ENCODE peak calls at places on chromosome 14, in nine cellular contexts. Q is thoracic aorta, G is cardiac muscle cell, U is WERI-Rb-1, S is left ventricle myocardium inferior, T is GM23338, J is astrocyte of the spinal cord, B is AG09309, A is fibroblast of mammary gland. R is an unnamed sample.

GRCh38 chr14:34733245-34733644 is 18.9 kb upstream of the CFL2 start:
- DNase-seq in Q (no peak), G (no peak), U (no peak), S (no peak), T (no peak), J (peak), B (no peak), A (no peak), R (peak)

GRCh38 chr14:34356267-34356660 is 105.8 kb downstream of the SPTSSA start:
- DNase-seq in Q (no peak), G (no peak), U (no peak), S (no peak), T (no peak), J (no peak), B (no peak), A (peak), R (peak)

GRCh38 chr14:79543966-79544365 is 667.3 kb downstream of the DIO2 start:
- DNase-seq in Q (no peak), G (peak), U (peak), S (no peak), T (peak), J (peak), B (no peak), A (peak), R (peak)

GRCh38 chr14:69600304-69600891 is 11.0 kb upstream of the SUSD6 start:
- DNase-seq in Q (no peak), G (no peak), U (no peak), S (no peak), T (no peak), J (no peak), B (no peak), A (no peak), R (no peak)

GRCh38 chr14:48955857-48956256 is 630.3 kb downstream of the RPS29 start:
- DNase-seq in Q (no peak), G (no peak), U (no peak), S (no peak), T (no peak), J (no peak), B (no peak), A (no peak), R (no peak)

GRCh38 chr14:67357583-67358354 is 1.8 kb downstream of the ATP6V1D start:
- DNase-seq in Q (no peak), G (no peak), U (no peak), S (no peak), T (no peak), J (no peak), B (no peak), A (peak), R (no peak)

GRCh38 chr14:95273041-95273978 is 46.4 kb downstream of the CLMN start:
- DNase-seq in Q (no peak), G (no peak), U (no peak), S (no peak), T (no peak), J (no peak), B (no peak), A (peak), R (no peak)

GRCh38 chr14:75559451-75560187 is 18.8 kb upstream of the FLVCR2 start:
- DNase-seq in Q (no peak), G (no peak), U (no peak), S (no peak), T (no peak), J (peak), B (peak), A (peak), R (peak)

GRCh38 chr14:94328196-94328595 is 5.1 kb upstream of the SERPINA6 start:
- DNase-seq in Q (no peak), G (no peak), U (no peak), S (no peak), T (no peak), J (no peak), B (no peak), A (no peak), R (no peak)

GRCh38 chr14:51884086-51884927 is 23.9 kb downstream of the GNG2 start:
- DNase-seq in Q (no peak), G (no peak), U (no peak), S (no peak), T (no peak), J (peak), B (peak), A (peak), R (peak)

GRCh38 chr14:94653321-94653720 is 41.1 kb downstream of the SERPINA3 start:
- DNase-seq in Q (no peak), G (no peak), U (no peak), S (no peak), T (no peak), J (no peak), B (no peak), A (no peak), R (no peak)

GRCh38 chr14:105154476-105154871 is 14.1 kb downstream of the JAG2 start:
- DNase-seq in Q (no peak), G (no peak), U (no peak), S (no peak), T (no peak), J (no peak), B (no peak), A (no peak), R (no peak)

GRCh38 chr14:63727231-63727735 is 582 bp downstream of the SGPP1 start:
- DNase-seq in Q (no peak), G (peak), U (peak), S (peak), T (peak), J (peak), B (no peak), A (peak), R (peak)

GRCh38 chr14:66069830-66070541 is 416.2 kb upstream of the CCDC196 start:
- DNase-seq in Q (no peak), G (no peak), U (no peak), S (no peak), T (no peak), J (no peak), B (no peak), A (no peak), R (no peak)

GRCh38 chr14:55438066-55438683 is 2.2 kb downstream of the TBPL2 start:
- DNase-seq in Q (no peak), G (peak), U (peak), S (no peak), T (peak), J (peak), B (peak), A (peak), R (peak)

GRCh38 chr14:63578300-63578699 is 35.1 kb upstream of the PPP2R5E start:
- DNase-seq in Q (no peak), G (no peak), U (no peak), S (no peak), T (no peak), J (no peak), B (no peak), A (peak), R (no peak)

GRCh38 chr14:31439554-31439953 is 17.8 kb downstream of the DTD2 start:
- DNase-seq in Q (no peak), G (no peak), U (no peak), S (no peak), T (no peak), J (peak), B (no peak), A (no peak), R (no peak)

GRCh38 chr14:54423991-54424390 is 17.2 kb downstream of the CNIH1 start:
- DNase-seq in Q (no peak), G (no peak), U (no peak), S (no peak), T (no peak), J (no peak), B (no peak), A (no peak), R (no peak)

GRCh38 chr14:66121859-66122258 is 364.3 kb upstream of the CCDC196 start:
- DNase-seq in Q (no peak), G (no peak), U (peak), S (no peak), T (peak), J (no peak), B (no peak), A (no peak), R (no peak)

GRCh38 chr14:79279645-79280399 is 931.5 kb downstream of the DIO2 start:
- DNase-seq in Q (no peak), G (peak), U (peak), S (no peak), T (peak), J (no peak), B (no peak), A (peak), R (no peak)

GRCh38 chr14:35196571-35196970 is 74.2 kb downstream of the PRORP start:
- DNase-seq in Q (no peak), G (no peak), U (no peak), S (no peak), T (no peak), J (no peak), B (no peak), A (peak), R (no peak)

GRCh38 chr14:24317141-24317927 is 6.0 kb downstream of the LTB4R start:
- DNase-seq in Q (no peak), G (no peak), U (no peak), S (no peak), T (no peak), J (no peak), B (no peak), A (peak), R (no peak)

GRCh38 chr14:96038558-96038919 is 623 bp upstream of the C14orf132 start:
- DNase-seq in Q (no peak), G (no peak), U (no peak), S (no peak), T (peak), J (no peak), B (no peak), A (peak), R (no peak)

GRCh38 chr14:43765474-43765873 is 741.6 kb downstream of the FSCB start:
- DNase-seq in Q (no peak), G (no peak), U (no peak), S (no peak), T (no peak), J (peak), B (no peak), A (no peak), R (no peak)

GRCh38 chr14:39641224-39641623 is 209.0 kb upstream of the FBXO33 start:
- DNase-seq in Q (no peak), G (no peak), U (no peak), S (no peak), T (no peak), J (no peak), B (no peak), A (no peak), R (no peak)

GRCh38 chr14:106268013-106268727 is 741.8 kb downstream of the TMEM121 start:
- DNase-seq in Q (no peak), G (no peak), U (peak), S (no peak), T (no peak), J (no peak), B (no peak), A (no peak), R (no peak)

GRCh38 chr14:22976620-22977433 is 5.5 kb downstream of the AJUBA start:
- DNase-seq in Q (no peak), G (peak), U (peak), S (no peak), T (peak), J (peak), B (no peak), A (peak), R (peak)
- TF ChIP-seq CTCF in Q (no peak), G (no peak), U (no peak), S (no peak), T (no peak), J (no peak), B (no peak), A (no peak), R (no peak)

DNA sequence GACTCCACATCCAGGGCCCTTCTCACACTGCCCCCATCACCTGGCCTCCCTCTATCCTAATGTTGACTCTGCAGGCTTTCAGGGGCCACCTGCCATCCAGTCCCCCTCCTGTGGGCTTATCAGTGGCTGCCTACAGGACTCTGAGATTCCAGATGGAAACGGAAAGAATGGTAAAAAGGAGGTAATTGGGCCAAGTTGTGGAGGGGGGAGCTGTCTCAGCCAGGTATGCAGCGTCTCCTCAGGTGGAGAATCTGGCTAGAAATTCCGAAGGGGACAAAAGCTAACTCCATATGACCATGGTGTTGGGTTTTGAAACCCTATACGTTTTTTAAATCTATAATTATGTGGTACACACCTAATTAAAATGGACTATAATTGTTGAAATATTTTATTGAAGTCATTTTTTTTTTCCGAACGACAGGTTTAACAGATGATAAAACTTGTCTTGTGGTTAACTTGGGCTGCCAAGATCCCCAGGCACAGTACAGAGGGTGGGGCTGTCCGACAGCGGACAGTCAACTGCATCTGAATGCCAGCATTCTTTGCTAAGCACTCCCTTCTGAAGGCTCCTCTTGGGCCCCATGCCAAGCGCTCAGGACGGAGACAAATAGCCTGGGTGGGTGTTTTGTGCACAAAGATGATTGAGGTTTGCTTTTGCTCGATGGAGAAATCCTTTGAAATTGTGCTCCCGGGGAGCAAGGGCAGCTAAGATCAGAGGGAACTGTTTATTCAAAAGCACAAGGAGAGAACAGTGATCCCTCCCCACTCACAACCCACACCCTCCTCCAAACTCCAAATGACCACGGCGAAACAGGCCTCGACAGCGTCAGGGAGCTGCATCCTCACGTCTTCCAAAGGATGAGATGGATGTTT is 365.6 kb downstream of the BCL11B start:
- DNase-seq in Q (no peak), G (peak), U (no peak), S (no peak), T (no peak), J (peak), B (no peak), A (peak), R (no peak)
- H3K4me3 ChIP-seq in Q (no peak), G (no peak), U (no peak), S (no peak), T (no peak), J (no peak), B (no peak), A (no peak), R (no peak)

GRCh38 chr14:91059576-91060471 is 617 bp downstream of the RPS6KA5 start:
- DNase-seq in Q (no peak), G (peak), U (peak), S (no peak), T (peak), J (no peak), B (no peak), A (peak), R (peak)
- TF ChIP-seq CTCF in Q (no peak), G (peak), U (peak), S (no peak), T (no peak), J (no peak), B (peak), A (no peak), R (no peak)

DNA sequence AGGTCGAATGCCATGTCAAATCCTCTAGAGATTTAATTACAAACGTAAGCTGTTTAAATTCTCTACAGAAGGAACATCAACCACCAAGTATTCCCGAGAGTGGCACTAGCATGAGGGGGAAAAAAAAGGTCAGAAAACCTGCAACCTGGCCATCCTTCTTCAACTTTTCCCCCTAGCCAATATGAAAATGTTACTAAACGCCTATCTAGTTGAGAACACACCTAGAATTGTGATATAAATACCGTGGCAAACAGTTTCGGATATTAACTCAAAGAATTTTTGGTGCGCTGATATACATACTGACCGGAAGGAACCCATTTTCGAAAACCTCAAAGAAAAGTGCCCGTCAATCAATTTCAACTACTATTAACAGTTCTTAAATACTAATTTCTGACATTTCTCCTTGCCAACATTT is 1.8 kb downstream of the HNRNPC start:
- DNase-seq in Q (no peak), G (no peak), U (no peak), S (no peak), T (no peak), J (no peak), B (no peak), A (peak), R (no peak)
- H3K4me3 ChIP-seq in Q (peak), G (peak), U (peak), S (peak), T (peak), J (peak), B (peak), A (peak), R (peak)

GRCh38 chr14:93206793-93207467 is at the start of the genes GON7 and UBR7:
- DNase-seq in Q (peak), G (peak), U (peak), S (peak), T (peak), J (peak), B (peak), A (peak), R (peak)
- TF ChIP-seq CTCF in Q (peak), G (peak), U (peak), S (peak), T (no peak), J (no peak), B (peak), A (no peak), R (peak)

GRCh38 chr14:26598081-26598671 is 343 bp upstream of the NOVA1 start:
- DNase-seq in Q (peak), G (peak), U (peak), S (peak), T (peak), J (peak), B (no peak), A (peak), R (peak)
- H3K4me3 ChIP-seq in Q (peak), G (peak), U (peak), S (peak), T (peak), J (peak), B (peak), A (peak), R (peak)